ENCODE peak calls at places on chromosomes 1 and 21, in nine cellular contexts. One of them, this sample, is unnamed.

GRCh38 chr1:233211595-233211994 is 83.9 kb downstream of the PCNX2 start:
- ATAC-seq in PC-3: no peak
- ATAC-seq in naive thymus-derived CD8-positive, alpha-beta T cell: no peak
- ATAC-seq in psoas muscle: no peak
- ATAC-seq in heart right ventricle: no peak
- ATAC-seq in stimulated activated naive CD8-positive, alpha-beta T cell treated with anti-CD3 and anti-CD28 coated beads, Interleukin-15, amount 100 ng/mL, for 72 hours: no peak
- ATAC-seq in natural killer cell: no peak
- ATAC-seq in activated T-helper 17 cell treated with anti-CD3 and anti-CD28 coated beads, Interleukin-2, amount 50 U/mL, for 72 hours: no peak
- ATAC-seq in sciatic nerve: no peak
- ATAC-seq in this sample: no peak

GRCh38 chr1:13706058-13706457 is 6.1 kb downstream of the PRDM2 start:
- ATAC-seq in PC-3: no peak
- ATAC-seq in naive thymus-derived CD8-positive, alpha-beta T cell: no peak
- ATAC-seq in psoas muscle: no peak
- ATAC-seq in heart right ventricle: no peak
- ATAC-seq in stimulated activated naive CD8-positive, alpha-beta T cell treated with anti-CD3 and anti-CD28 coated beads, Interleukin-15, amount 100 ng/mL, for 72 hours: no peak
- ATAC-seq in natural killer cell: no peak
- ATAC-seq in activated T-helper 17 cell treated with anti-CD3 and anti-CD28 coated beads, Interleukin-2, amount 50 U/mL, for 72 hours: no peak
- ATAC-seq in sciatic nerve: no peak
- ATAC-seq in this sample: no peak

GRCh38 chr1:164768619-164769018 is 209.6 kb downstream of the PBX1 start:
- ATAC-seq in PC-3: no peak
- ATAC-seq in naive thymus-derived CD8-positive, alpha-beta T cell: no peak
- ATAC-seq in psoas muscle: no peak
- ATAC-seq in heart right ventricle: no peak
- ATAC-seq in stimulated activated naive CD8-positive, alpha-beta T cell treated with anti-CD3 and anti-CD28 coated beads, Interleukin-15, amount 100 ng/mL, for 72 hours: no peak
- ATAC-seq in natural killer cell: no peak
- ATAC-seq in activated T-helper 17 cell treated with anti-CD3 and anti-CD28 coated beads, Interleukin-2, amount 50 U/mL, for 72 hours: no peak
- ATAC-seq in sciatic nerve: peak
- ATAC-seq in this sample: no peak

GRCh38 chr1:38502772-38503171 is 356.8 kb downstream of the RRAGC start:
- ATAC-seq in PC-3: no peak
- ATAC-seq in naive thymus-derived CD8-positive, alpha-beta T cell: no peak
- ATAC-seq in psoas muscle: no peak
- ATAC-seq in heart right ventricle: no peak
- ATAC-seq in stimulated activated naive CD8-positive, alpha-beta T cell treated with anti-CD3 and anti-CD28 coated beads, Interleukin-15, amount 100 ng/mL, for 72 hours: no peak
- ATAC-seq in natural killer cell: no peak
- ATAC-seq in activated T-helper 17 cell treated with anti-CD3 and anti-CD28 coated beads, Interleukin-2, amount 50 U/mL, for 72 hours: no peak
- ATAC-seq in sciatic nerve: no peak
- ATAC-seq in this sample: peak

GRCh38 chr1:77539510-77540142 is 142.8 kb downstream of the ZZZ3 start:
- ATAC-seq in PC-3: peak
- ATAC-seq in naive thymus-derived CD8-positive, alpha-beta T cell: no peak
- ATAC-seq in psoas muscle: peak
- ATAC-seq in heart right ventricle: peak
- ATAC-seq in stimulated activated naive CD8-positive, alpha-beta T cell treated with anti-CD3 and anti-CD28 coated beads, Interleukin-15, amount 100 ng/mL, for 72 hours: no peak
- ATAC-seq in natural killer cell: no peak
- ATAC-seq in activated T-helper 17 cell treated with anti-CD3 and anti-CD28 coated beads, Interleukin-2, amount 50 U/mL, for 72 hours: no peak
- ATAC-seq in sciatic nerve: peak
- ATAC-seq in this sample: no peak

GRCh38 chr21:34770581-34770980 is 101.8 kb downstream of the CLIC6 start:
- ATAC-seq in PC-3: no peak
- ATAC-seq in naive thymus-derived CD8-positive, alpha-beta T cell: no peak
- ATAC-seq in psoas muscle: no peak
- ATAC-seq in heart right ventricle: no peak
- ATAC-seq in stimulated activated naive CD8-positive, alpha-beta T cell treated with anti-CD3 and anti-CD28 coated beads, Interleukin-15, amount 100 ng/mL, for 72 hours: no peak
- ATAC-seq in natural killer cell: no peak
- ATAC-seq in activated T-helper 17 cell treated with anti-CD3 and anti-CD28 coated beads, Interleukin-2, amount 50 U/mL, for 72 hours: no peak
- ATAC-seq in sciatic nerve: no peak
- ATAC-seq in this sample: no peak

GRCh38 chr1:63843884-63844283 is 70.1 kb downstream of the ROR1 start:
- ATAC-seq in PC-3: no peak
- ATAC-seq in naive thymus-derived CD8-positive, alpha-beta T cell: no peak
- ATAC-seq in psoas muscle: no peak
- ATAC-seq in heart right ventricle: no peak
- ATAC-seq in stimulated activated naive CD8-positive, alpha-beta T cell treated with anti-CD3 and anti-CD28 coated beads, Interleukin-15, amount 100 ng/mL, for 72 hours: no peak
- ATAC-seq in natural killer cell: no peak
- ATAC-seq in activated T-helper 17 cell treated with anti-CD3 and anti-CD28 coated beads, Interleukin-2, amount 50 U/mL, for 72 hours: no peak
- ATAC-seq in sciatic nerve: no peak
- ATAC-seq in this sample: no peak

GRCh38 chr1:246106342-246106763 is 400.7 kb downstream of the SMYD3 start:
- ATAC-seq in PC-3: no peak
- ATAC-seq in naive thymus-derived CD8-positive, alpha-beta T cell: no peak
- ATAC-seq in psoas muscle: no peak
- ATAC-seq in heart right ventricle: no peak
- ATAC-seq in stimulated activated naive CD8-positive, alpha-beta T cell treated with anti-CD3 and anti-CD28 coated beads, Interleukin-15, amount 100 ng/mL, for 72 hours: no peak
- ATAC-seq in natural killer cell: no peak
- ATAC-seq in activated T-helper 17 cell treated with anti-CD3 and anti-CD28 coated beads, Interleukin-2, amount 50 U/mL, for 72 hours: no peak
- ATAC-seq in sciatic nerve: no peak
- ATAC-seq in this sample: peak

GRCh38 chr1:116359060-116359830 is 13.8 kb upstream of the ATP1A1 start:
- ATAC-seq in PC-3: peak
- ATAC-seq in naive thymus-derived CD8-positive, alpha-beta T cell: no peak
- ATAC-seq in psoas muscle: no peak
- ATAC-seq in heart right ventricle: no peak
- ATAC-seq in stimulated activated naive CD8-positive, alpha-beta T cell treated with anti-CD3 and anti-CD28 coated beads, Interleukin-15, amount 100 ng/mL, for 72 hours: no peak
- ATAC-seq in natural killer cell: no peak
- ATAC-seq in activated T-helper 17 cell treated with anti-CD3 and anti-CD28 coated beads, Interleukin-2, amount 50 U/mL, for 72 hours: no peak
- ATAC-seq in sciatic nerve: no peak
- ATAC-seq in this sample: no peak

GRCh38 chr1:165960881-165961280 is 133.5 kb downstream of the UCK2 start:
- ATAC-seq in PC-3: no peak
- ATAC-seq in naive thymus-derived CD8-positive, alpha-beta T cell: no peak
- ATAC-seq in psoas muscle: no peak
- ATAC-seq in heart right ventricle: no peak
- ATAC-seq in stimulated activated naive CD8-positive, alpha-beta T cell treated with anti-CD3 and anti-CD28 coated beads, Interleukin-15, amount 100 ng/mL, for 72 hours: no peak
- ATAC-seq in natural killer cell: no peak
- ATAC-seq in activated T-helper 17 cell treated with anti-CD3 and anti-CD28 coated beads, Interleukin-2, amount 50 U/mL, for 72 hours: no peak
- ATAC-seq in sciatic nerve: no peak
- ATAC-seq in this sample: peak

GRCh38 chr1:39632491-39633417 is 6.7 kb downstream of the HEYL start:
- ATAC-seq in PC-3: peak
- ATAC-seq in naive thymus-derived CD8-positive, alpha-beta T cell: no peak
- ATAC-seq in psoas muscle: peak
- ATAC-seq in heart right ventricle: peak
- ATAC-seq in stimulated activated naive CD8-positive, alpha-beta T cell treated with anti-CD3 and anti-CD28 coated beads, Interleukin-15, amount 100 ng/mL, for 72 hours: peak
- ATAC-seq in natural killer cell: no peak
- ATAC-seq in activated T-helper 17 cell treated with anti-CD3 and anti-CD28 coated beads, Interleukin-2, amount 50 U/mL, for 72 hours: no peak
- ATAC-seq in sciatic nerve: peak
- ATAC-seq in this sample: peak

GRCh38 chr1:211126622-211127021 is 7.3 kb downstream of the KCNH1 start:
- ATAC-seq in PC-3: no peak
- ATAC-seq in naive thymus-derived CD8-positive, alpha-beta T cell: no peak
- ATAC-seq in psoas muscle: peak
- ATAC-seq in heart right ventricle: no peak
- ATAC-seq in stimulated activated naive CD8-positive, alpha-beta T cell treated with anti-CD3 and anti-CD28 coated beads, Interleukin-15, amount 100 ng/mL, for 72 hours: no peak
- ATAC-seq in natural killer cell: no peak
- ATAC-seq in activated T-helper 17 cell treated with anti-CD3 and anti-CD28 coated beads, Interleukin-2, amount 50 U/mL, for 72 hours: no peak
- ATAC-seq in sciatic nerve: peak
- ATAC-seq in this sample: no peak

GRCh38 chr1:36653850-36654249 is 171.1 kb upstream of the CSF3R start:
- ATAC-seq in PC-3: no peak
- ATAC-seq in naive thymus-derived CD8-positive, alpha-beta T cell: no peak
- ATAC-seq in psoas muscle: peak
- ATAC-seq in heart right ventricle: peak
- ATAC-seq in stimulated activated naive CD8-positive, alpha-beta T cell treated with anti-CD3 and anti-CD28 coated beads, Interleukin-15, amount 100 ng/mL, for 72 hours: no peak
- ATAC-seq in natural killer cell: no peak
- ATAC-seq in activated T-helper 17 cell treated with anti-CD3 and anti-CD28 coated beads, Interleukin-2, amount 50 U/mL, for 72 hours: no peak
- ATAC-seq in sciatic nerve: peak
- ATAC-seq in this sample: no peak

GRCh38 chr1:192809286-192810252 is 730 bp downstream of the RGS2 start:
- ATAC-seq in PC-3: peak
- ATAC-seq in naive thymus-derived CD8-positive, alpha-beta T cell: peak
- ATAC-seq in psoas muscle: peak
- ATAC-seq in heart right ventricle: peak
- ATAC-seq in stimulated activated naive CD8-positive, alpha-beta T cell treated with anti-CD3 and anti-CD28 coated beads, Interleukin-15, amount 100 ng/mL, for 72 hours: peak
- ATAC-seq in natural killer cell: peak
- ATAC-seq in activated T-helper 17 cell treated with anti-CD3 and anti-CD28 coated beads, Interleukin-2, amount 50 U/mL, for 72 hours: peak
- ATAC-seq in sciatic nerve: peak
- ATAC-seq in this sample: peak

GRCh38 chr1:168531605-168532345 is 12.0 kb downstream of the XCL2 start:
- ATAC-seq in PC-3: no peak
- ATAC-seq in naive thymus-derived CD8-positive, alpha-beta T cell: peak
- ATAC-seq in psoas muscle: no peak
- ATAC-seq in heart right ventricle: no peak
- ATAC-seq in stimulated activated naive CD8-positive, alpha-beta T cell treated with anti-CD3 and anti-CD28 coated beads, Interleukin-15, amount 100 ng/mL, for 72 hours: peak
- ATAC-seq in natural killer cell: peak
- ATAC-seq in activated T-helper 17 cell treated with anti-CD3 and anti-CD28 coated beads, Interleukin-2, amount 50 U/mL, for 72 hours: peak
- ATAC-seq in sciatic nerve: no peak
- ATAC-seq in this sample: no peak

GRCh38 chr1:41313661-41314131 is 47.5 kb upstream of the FOXO6 start:
- ATAC-seq in PC-3: no peak
- ATAC-seq in naive thymus-derived CD8-positive, alpha-beta T cell: no peak
- ATAC-seq in psoas muscle: peak
- ATAC-seq in heart right ventricle: no peak
- ATAC-seq in stimulated activated naive CD8-positive, alpha-beta T cell treated with anti-CD3 and anti-CD28 coated beads, Interleukin-15, amount 100 ng/mL, for 72 hours: no peak
- ATAC-seq in natural killer cell: no peak
- ATAC-seq in activated T-helper 17 cell treated with anti-CD3 and anti-CD28 coated beads, Interleukin-2, amount 50 U/mL, for 72 hours: peak
- ATAC-seq in sciatic nerve: no peak
- ATAC-seq in this sample: no peak